ENCODE peak calls at places on chromosomes 4 and X, in five cellular contexts. A is skeletal muscle cell, I is cardiac muscle cell, E is upper lobe of right lung, G is activated gamma-delta T cell treated with Interleukin-2 at 50 U/mL for 16 hours. P is an unnamed sample.
A peak's percentile ranks its signal among the peaks of the same experiment; 100 is the strongest.

GRCh38 chr4:168612435-168613139 is 115.7 kb downstream of the PALLD start:
- DNase-seq in E (no peak), I (no peak), G (no peak), A (peak; percentile 61), P (no peak)

GRCh38 chr4:119835511-119835910 is 206.9 kb upstream of the PDE5A start:
- DNase-seq in G (no peak), A (peak; percentile 47), I (no peak), E (no peak), P (no peak)

GRCh38 chr4:21507439-21507838 is 441.1 kb downstream of the KCNIP4 start:
- DNase-seq in I (no peak), A (peak; percentile 6), G (no peak), E (no peak), P (no peak)

GRCh38 chr4:94762326-94762725 is 4.6 kb downstream of the BMPR1B start:
- DNase-seq in E (no peak), A (no peak), G (no peak), I (no peak), P (no peak)

GRCh38 chr4:64001229-64001898 is 407.9 kb downstream of the TECRL start:
- DNase-seq in A (no peak), I (no peak), E (no peak), G (no peak), P (no peak)

GRCh38 chr4:185587444-185588161 is 52.3 kb upstream of the PDLIM3 start:
- DNase-seq in E (no peak), A (no peak), G (no peak), I (peak; percentile 61), P (no peak)

GRCh38 chr4:185479507-185479971 is 8.0 kb upstream of the CCDC110 start:
- DNase-seq in E (no peak), I (no peak), G (no peak), A (no peak), P (no peak)

GRCh38 chr4:2702361-2702760 is 53.8 kb downstream of the TNIP2 start:
- DNase-seq in G (no peak), A (no peak), E (no peak), I (no peak), P (no peak)

GRCh38 chr4:84401669-84402068 is 97.4 kb downstream of the NKX6-1 start:
- DNase-seq in A (no peak), G (no peak), E (no peak), I (peak; percentile 42), P (no peak)

GRCh38 chrX:10240918-10241317 is 84.1 kb downstream of the CLCN4 start:
- DNase-seq in I (no peak), E (no peak), G (no peak), A (peak; percentile 78), P (no peak)

GRCh38 chr4:139606600-139607301 is 50.7 kb upstream of the SETD7 start:
- DNase-seq in G (no peak), I (no peak), A (peak; percentile 63), E (no peak), P (no peak)

GRCh38 chr4:172996571-172997216 is 171.9 kb upstream of the GALNT7 start:
- DNase-seq in I (no peak), G (no peak), A (peak; percentile 66), E (no peak), P (peak; percentile 49)

GRCh38 chrX:129748265-129748664 is 9.5 kb downstream of the XPNPEP2 start:
- DNase-seq in G (no peak), A (peak; percentile 88), I (no peak), E (no peak), P (no peak)

GRCh38 chrX:77977518-77977917 is 8.1 kb upstream of the PGAM4 start:
- DNase-seq in G (no peak), I (no peak), E (no peak), A (no peak), P (no peak)

GRCh38 chr4:154313004-154313587 is 178.5 kb downstream of the DCHS2 start:
- DNase-seq in G (no peak), I (no peak), A (peak; percentile 37), E (no peak), P (no peak)

GRCh38 chr4:41120297-41121217 is 93.8 kb downstream of the APBB2 start:
- DNase-seq in I (no peak), A (peak; percentile 72), E (peak; percentile 68), G (no peak), P (no peak)

GRCh38 chr4:7871356-7871755 is 68.3 kb downstream of the AFAP1 start:
- DNase-seq in I (no peak), E (no peak), A (no peak), G (no peak), P (no peak)

GRCh38 chrX:68672581-68673318 is 25.3 kb downstream of the STARD8 start:
- DNase-seq in E (no peak), I (no peak), G (no peak), A (no peak), P (no peak)

GRCh38 chr4:95142877-95143412 is 385.2 kb downstream of the BMPR1B start:
- DNase-seq in I (peak; percentile 44), A (no peak), G (no peak), E (no peak), P (no peak)

GRCh38 chr4:21126113-21126512 is 425.9 kb downstream of the PACRGL start:
- DNase-seq in G (no peak), I (no peak), A (no peak), E (no peak), P (no peak)

GRCh38 chrX:9997524-9997923 is 30.4 kb downstream of the CLDN34 start:
- DNase-seq in G (no peak), E (no peak), A (no peak), I (no peak), P (no peak)

GRCh38 chr4:68070302-68070701 is 59.4 kb downstream of the TMPRSS11F start:
- DNase-seq in A (no peak), E (no peak), I (no peak), G (no peak), P (no peak)

GRCh38 chr4:169791527-169792156 is 33.9 kb upstream of the HPF1 start:
- DNase-seq in E (no peak), A (peak; percentile 22), G (peak; percentile 6), I (peak; percentile 66), P (peak; percentile 17)

GRCh38 chrX:110432831-110433230 is 74.2 kb downstream of the RTL9 start:
- DNase-seq in I (peak; percentile 66), A (no peak), E (no peak), G (no peak), P (no peak)

GRCh38 chrX:40157228-40158035 is 59.7 kb upstream of the BCOR start:
- DNase-seq in G (no peak), A (no peak), E (no peak), I (no peak), P (no peak)

GRCh38 chr4:150379454-150379853 is 202.5 kb upstream of the MAB21L2 start:
- DNase-seq in I (no peak), G (no peak), A (no peak), E (no peak), P (no peak)

GRCh38 chr4:42151568-42152506 is 618 bp downstream of the BEND4 start:
- DNase-seq in G (peak; percentile 63), E (no peak), I (peak; percentile 72), A (no peak), P (no peak)

GRCh38 chr4:140152015-140152703 is 1.8 kb downstream of the MAML3 start:
- DNase-seq in G (peak; percentile 76), I (peak; percentile 84), E (peak; percentile 92), A (no peak), P (no peak)